ENCODE peak calls at places on chromosomes 5 and 9, in ten cellular contexts. Z is AG20443; J is NCI-H1092; I is Jurkat, Clone E6-1; Q is dorsolateral prefrontal cortex; R is activated gamma-delta T cell treated with anti-CD3 and anti-CD28 coated beads, Interleukin-2, amount 50 U/mL, for 16 hours; K is glomerular endothelial cell; G is psoas muscle; L is lower leg skin; C is pons. V is an unnamed sample.

GRCh38 chr5:129996896-129997295 is 92.6 kb downstream of the CHSY3 start:
- DNase-seq in I (no peak), C (no peak), Z (peak; percentile 41), J (no peak), L (no peak), G (no peak), Q (no peak), R (no peak), K (no peak), V (no peak)

GRCh38 chr5:149954798-149955197 is 5.8 kb upstream of the SLC26A2 start:
- DNase-seq in I (no peak), G (no peak), J (no peak), C (no peak), Z (no peak), Q (no peak), L (no peak), K (no peak), R (no peak), V (no peak)

GRCh38 chr9:69466151-69466550 is 141.1 kb downstream of the ENTREP1 start:
- DNase-seq in J (no peak), L (no peak), K (no peak), Z (no peak), I (no peak), Q (no peak), R (no peak), G (no peak), C (no peak), V (no peak)

GRCh38 chr9:19429590-19429989 is 20.8 kb downstream of the ACER2 start:
- DNase-seq in C (no peak), L (no peak), I (no peak), G (no peak), Z (peak; percentile 34), J (no peak), K (no peak), R (no peak), Q (no peak), V (no peak)

GRCh38 chr9:89873801-89874200 is 269.0 kb downstream of the GADD45G start:
- DNase-seq in C (no peak), I (no peak), R (no peak), Z (no peak), Q (no peak), L (peak; percentile 56), G (no peak), K (no peak), J (no peak), V (no peak)

GRCh38 chr5:82513739-82514138 is 235.6 kb upstream of the RPS23 start:
- DNase-seq in Z (no peak), C (no peak), R (no peak), I (no peak), L (no peak), K (no peak), J (peak; percentile 10), Q (no peak), G (no peak), V (no peak)

GRCh38 chr5:111225926-111226325 is 1.7 kb downstream of the CAMK4 start:
- DNase-seq in J (no peak), Z (no peak), L (no peak), Q (no peak), K (no peak), C (no peak), I (no peak), R (no peak), G (no peak), V (no peak)

GRCh38 chr5:10834695-10835094 is 73.7 kb upstream of the DAP start:
- DNase-seq in J (no peak), K (no peak), Q (no peak), I (no peak), G (no peak), R (no peak), Z (no peak), L (no peak), C (no peak), V (no peak)

GRCh38 chr9:135773094-135773493 is 71.1 kb downstream of the KCNT1 start:
- DNase-seq in Z (no peak), R (no peak), Q (no peak), J (no peak), C (no peak), G (no peak), L (no peak), I (no peak), K (no peak), V (no peak)

GRCh38 chr5:138489705-138490104 is 24.4 kb downstream of the EGR1 start:
- DNase-seq in Q (peak; percentile 76), C (no peak), R (no peak), K (no peak), I (no peak), G (no peak), L (no peak), Z (no peak), J (no peak), V (peak; percentile 24)

GRCh38 chr5:109594217-109594616 is 95.5 kb upstream of the MAN2A1 start:
- DNase-seq in L (no peak), R (no peak), C (no peak), Z (no peak), Q (no peak), K (no peak), G (no peak), J (no peak), I (peak; percentile 58), V (no peak)

GRCh38 chr5:72035831-72036230 is 71.4 kb upstream of the MAP1B start:
- DNase-seq in J (no peak), Q (no peak), L (no peak), Z (no peak), G (no peak), K (no peak), I (no peak), C (no peak), R (no peak), V (no peak)

GRCh38 chr5:50553560-50553984 is 112.5 kb upstream of the EMB start:
- DNase-seq in C (peak; percentile 7), G (no peak), Z (no peak), Q (no peak), L (no peak), K (no peak), J (no peak), I (no peak), R (no peak), V (no peak)

GRCh38 chr9:14159440-14160222 is 154.3 kb downstream of the NFIB start:
- DNase-seq in K (no peak), L (no peak), Q (no peak), Z (no peak), C (no peak), G (no peak), J (no peak), R (no peak), I (no peak), V (no peak)

GRCh38 chr9:1701113-1701512 is 314.0 kb upstream of the SMARCA2 start:
- DNase-seq in J (no peak), I (no peak), L (no peak), Z (no peak), Q (no peak), G (no peak), K (no peak), R (no peak), C (no peak), V (no peak)

GRCh38 chr5:81631124-81631523 is 119.8 kb downstream of the SSBP2 start:
- DNase-seq in R (no peak), G (no peak), K (no peak), Z (no peak), I (peak; percentile 100), J (no peak), L (no peak), C (no peak), Q (no peak), V (no peak)

GRCh38 chr5:157342822-157343402 is 77.0 kb downstream of the CYFIP2 start:
- DNase-seq in Z (peak; percentile 74), R (peak; percentile 5), J (no peak), Q (no peak), I (no peak), G (peak; percentile 22), C (no peak), L (peak; percentile 70), K (no peak), V (no peak)

GRCh38 chr5:74624009-74624408 is 16.5 kb downstream of the ENC1 start:
- DNase-seq in R (no peak), K (no peak), L (no peak), I (no peak), Z (no peak), G (no peak), Q (no peak), C (no peak), J (no peak), V (no peak)

GRCh38 chr5:129460951-129461815 is 1.1 kb downstream of the ADAMTS19 start:
- DNase-seq in R (no peak), Z (peak; percentile 25), L (no peak), J (no peak), Q (no peak), G (peak; percentile 16), I (peak; percentile 70), C (no peak), K (no peak), V (peak; percentile 12)

GRCh38 chr5:145946112-145946861 is 9.9 kb downstream of the SH3RF2 start:
- DNase-seq in R (no peak), Z (peak; percentile 57), K (no peak), J (no peak), L (no peak), G (peak; percentile 21), I (peak; percentile 22), C (no peak), Q (no peak), V (peak; percentile 23)

GRCh38 chr5:31122998-31123950 is 70.2 kb upstream of the CDH6 start:
- DNase-seq in G (no peak), Z (no peak), J (no peak), C (peak; percentile 48), L (no peak), K (no peak), R (no peak), Q (no peak), I (no peak), V (no peak)

GRCh38 chr9:134841180-134841904 is 39.3 kb upstream of the FCN2 start:
- DNase-seq in K (no peak), L (no peak), Q (no peak), C (no peak), J (no peak), R (no peak), G (no peak), I (no peak), Z (no peak), V (no peak)

GRCh38 chr9:138046641-138047301 is 169.2 kb downstream of the CACNA1B start:
- DNase-seq in R (no peak), G (no peak), I (no peak), K (no peak), J (no peak), Q (no peak), Z (no peak), L (peak; percentile 66), C (no peak), V (no peak)

GRCh38 chr5:78896128-78896527 is 89.0 kb downstream of the ARSB start:
- DNase-seq in K (no peak), I (no peak), R (no peak), C (no peak), Q (no peak), L (no peak), G (no peak), J (no peak), Z (peak; percentile 74), V (no peak)

GRCh38 chr9:21802418-21803000 is at the start of gene MTAP:
- DNase-seq in I (no peak), K (peak; percentile 71), G (peak; percentile 90), Q (peak; percentile 92), J (peak; percentile 96), Z (peak; percentile 93), R (peak; percentile 39), C (peak; percentile 93), L (peak; percentile 97), V (peak; percentile 94)

GRCh38 chr9:130835441-130836298 is 616 bp downstream of the ABL1 start:
- DNase-seq in L (no peak), I (no peak), Z (peak; percentile 45), G (peak; percentile 48), J (no peak), C (peak; percentile 57), K (no peak), R (no peak), Q (peak; percentile 58), V (peak; percentile 35)

GRCh38 chr9:133542002-133542401 is 7.5 kb downstream of the ADAMTSL2 start:
- DNase-seq in J (no peak), R (no peak), Z (no peak), L (no peak), G (no peak), I (no peak), C (no peak), Q (no peak), K (no peak), V (no peak)